ENCODE peak calls at places on chromosomes 1 and 21, in nine cellular contexts. One of them, this sample, is unnamed.

GRCh38 chr1:70429219-70429618 is 18.2 kb downstream of the CTH start:
- DNase-seq in MV-4-11: no peak
- DNase-seq in iPS DF 19.7: no peak
- DNase-seq in T47D: no peak
- DNase-seq in astrocyte of the spinal cord: no peak
- DNase-seq in left ventricle myocardium superior: no peak
- DNase-seq in epithelial cell of esophagus: peak
- DNase-seq in stimulated activated CD4-positive, alpha-beta T cell treated with anti-CD3 and anti-CD28 coated beads, Interleukin-2, amount 100 ng/mL, for 24 hours: no peak
- DNase-seq in HAP-1: no peak
- DNase-seq in this sample: peak

GRCh38 chr21:34701726-34702125 is 32.9 kb downstream of the CLIC6 start:
- DNase-seq in MV-4-11: no peak
- DNase-seq in iPS DF 19.7: no peak
- DNase-seq in T47D: no peak
- DNase-seq in astrocyte of the spinal cord: no peak
- DNase-seq in left ventricle myocardium superior: no peak
- DNase-seq in epithelial cell of esophagus: no peak
- DNase-seq in stimulated activated CD4-positive, alpha-beta T cell treated with anti-CD3 and anti-CD28 coated beads, Interleukin-2, amount 100 ng/mL, for 24 hours: no peak
- DNase-seq in HAP-1: no peak
- DNase-seq in this sample: no peak

GRCh38 chr1:7501259-7501560 is 269.9 kb upstream of the VAMP3 start:
- DNase-seq in MV-4-11: no peak
- DNase-seq in iPS DF 19.7: no peak
- DNase-seq in T47D: no peak
- DNase-seq in astrocyte of the spinal cord: peak
- DNase-seq in left ventricle myocardium superior: no peak
- DNase-seq in epithelial cell of esophagus: no peak
- DNase-seq in stimulated activated CD4-positive, alpha-beta T cell treated with anti-CD3 and anti-CD28 coated beads, Interleukin-2, amount 100 ng/mL, for 24 hours: no peak
- DNase-seq in HAP-1: no peak
- DNase-seq in this sample: no peak

GRCh38 chr1:183244466-183244865 is 58.4 kb downstream of the LAMC2 start:
- DNase-seq in MV-4-11: peak
- DNase-seq in iPS DF 19.7: no peak
- DNase-seq in T47D: no peak
- DNase-seq in astrocyte of the spinal cord: no peak
- DNase-seq in left ventricle myocardium superior: peak
- DNase-seq in epithelial cell of esophagus: no peak
- DNase-seq in stimulated activated CD4-positive, alpha-beta T cell treated with anti-CD3 and anti-CD28 coated beads, Interleukin-2, amount 100 ng/mL, for 24 hours: no peak
- DNase-seq in HAP-1: no peak
- DNase-seq in this sample: no peak

GRCh38 chr1:154219511-154219910 is 1.2 kb upstream of the UBAP2L start:
- DNase-seq in MV-4-11: peak
- DNase-seq in iPS DF 19.7: no peak
- DNase-seq in T47D: peak
- DNase-seq in astrocyte of the spinal cord: peak
- DNase-seq in left ventricle myocardium superior: no peak
- DNase-seq in epithelial cell of esophagus: peak
- DNase-seq in stimulated activated CD4-positive, alpha-beta T cell treated with anti-CD3 and anti-CD28 coated beads, Interleukin-2, amount 100 ng/mL, for 24 hours: no peak
- DNase-seq in HAP-1: no peak
- DNase-seq in this sample: peak

GRCh38 chr1:18253093-18253492 is 145.5 kb downstream of the IGSF21 start:
- DNase-seq in MV-4-11: no peak
- DNase-seq in iPS DF 19.7: no peak
- DNase-seq in T47D: no peak
- DNase-seq in astrocyte of the spinal cord: no peak
- DNase-seq in left ventricle myocardium superior: no peak
- DNase-seq in epithelial cell of esophagus: no peak
- DNase-seq in stimulated activated CD4-positive, alpha-beta T cell treated with anti-CD3 and anti-CD28 coated beads, Interleukin-2, amount 100 ng/mL, for 24 hours: no peak
- DNase-seq in HAP-1: no peak
- DNase-seq in this sample: no peak

GRCh38 chr1:213622365-213623087 is 365.2 kb upstream of the PROX1 start:
- DNase-seq in MV-4-11: peak
- DNase-seq in iPS DF 19.7: no peak
- DNase-seq in T47D: no peak
- DNase-seq in astrocyte of the spinal cord: no peak
- DNase-seq in left ventricle myocardium superior: no peak
- DNase-seq in epithelial cell of esophagus: no peak
- DNase-seq in stimulated activated CD4-positive, alpha-beta T cell treated with anti-CD3 and anti-CD28 coated beads, Interleukin-2, amount 100 ng/mL, for 24 hours: peak
- DNase-seq in HAP-1: no peak
- DNase-seq in this sample: no peak

GRCh38 chr1:90580176-90580575 is 136.9 kb downstream of the BARHL2 start:
- DNase-seq in MV-4-11: no peak
- DNase-seq in iPS DF 19.7: no peak
- DNase-seq in T47D: no peak
- DNase-seq in astrocyte of the spinal cord: no peak
- DNase-seq in left ventricle myocardium superior: no peak
- DNase-seq in epithelial cell of esophagus: peak
- DNase-seq in stimulated activated CD4-positive, alpha-beta T cell treated with anti-CD3 and anti-CD28 coated beads, Interleukin-2, amount 100 ng/mL, for 24 hours: no peak
- DNase-seq in HAP-1: no peak
- DNase-seq in this sample: no peak

GRCh38 chr1:31196685-31197084 is 43.0 kb downstream of the NKAIN1 start:
- DNase-seq in MV-4-11: no peak
- DNase-seq in iPS DF 19.7: no peak
- DNase-seq in T47D: peak
- DNase-seq in astrocyte of the spinal cord: no peak
- DNase-seq in left ventricle myocardium superior: no peak
- DNase-seq in epithelial cell of esophagus: peak
- DNase-seq in stimulated activated CD4-positive, alpha-beta T cell treated with anti-CD3 and anti-CD28 coated beads, Interleukin-2, amount 100 ng/mL, for 24 hours: no peak
- DNase-seq in HAP-1: no peak
- DNase-seq in this sample: no peak

GRCh38 chr1:30511563-30512252 is 211.7 kb downstream of the MATN1 start:
- DNase-seq in MV-4-11: no peak
- DNase-seq in iPS DF 19.7: no peak
- DNase-seq in T47D: no peak
- DNase-seq in astrocyte of the spinal cord: peak
- DNase-seq in left ventricle myocardium superior: no peak
- DNase-seq in epithelial cell of esophagus: peak
- DNase-seq in stimulated activated CD4-positive, alpha-beta T cell treated with anti-CD3 and anti-CD28 coated beads, Interleukin-2, amount 100 ng/mL, for 24 hours: no peak
- DNase-seq in HAP-1: no peak
- DNase-seq in this sample: peak

This sample was measured in A172.